ENCODE peak calls at places on chromosome 10, in eight cellular contexts. S, A, K, W, M, E, L and H are unnamed samples.

GRCh38 chr10:124743188-124744046 is 761 bp downstream of the FAM53B start:
- DNase-seq in S (no peak), E (no peak), W (peak; percentile 35), K (peak; percentile 11), A (no peak), L (no peak), M (peak; percentile 45), H (no peak)

GRCh38 chr10:51698473-51699063 is 827 bp downstream of the CSTF2T start:
- DNase-seq in M (no peak), E (no peak), A (no peak), L (no peak), K (no peak), W (no peak), S (no peak), H (no peak)

GRCh38 chr10:44047361-44047760 is 337.5 kb downstream of the CXCL12 start:
- DNase-seq in W (no peak), K (no peak), M (no peak), L (no peak), S (no peak), A (no peak), E (no peak), H (no peak)

GRCh38 chr10:63760034-63760707 is 239.0 kb downstream of the REEP3 start:
- DNase-seq in S (no peak), L (no peak), A (no peak), W (no peak), K (no peak), E (no peak), M (no peak), H (peak; percentile 30)

GRCh38 chr10:69045441-69046300 is 42.2 kb upstream of the SRGN start:
- DNase-seq in M (no peak), E (no peak), A (no peak), W (no peak), S (no peak), K (no peak), L (no peak), H (no peak)

GRCh38 chr10:28328346-28328745 is 25.5 kb upstream of the MPP7 start:
- DNase-seq in E (no peak), A (no peak), K (no peak), S (no peak), W (no peak), L (no peak), M (no peak), H (no peak)

GRCh38 chr10:77872151-77872946 is 54.2 kb downstream of the DLG5 start:
- DNase-seq in E (no peak), W (no peak), M (no peak), S (no peak), L (no peak), A (no peak), K (no peak), H (peak; percentile 33)

GRCh38 chr10:86298501-86299001 is 68.0 kb downstream of the GRID1 start:
- DNase-seq in M (no peak), W (no peak), A (no peak), K (no peak), S (no peak), E (no peak), L (no peak), H (no peak)

GRCh38 chr10:122568551-122568950 is 8.0 kb downstream of the DMBT1 start:
- DNase-seq in S (no peak), K (no peak), M (no peak), E (no peak), A (no peak), W (no peak), L (no peak), H (no peak)

GRCh38 chr10:3783721-3784432 is 1.1 kb downstream of the KLF6 start:
- DNase-seq in E (no peak), M (peak; percentile 79), L (no peak), K (no peak), W (peak; percentile 75), A (peak; percentile 81), S (peak; percentile 72), H (no peak)

GRCh38 chr10:33143160-33143728 is 185.2 kb upstream of the ITGB1 start:
- DNase-seq in L (no peak), M (no peak), A (no peak), W (no peak), S (no peak), K (peak; percentile 60), E (no peak), H (peak; percentile 86)

GRCh38 chr10:69883256-69883655 is 81.5 kb downstream of the COL13A1 start:
- DNase-seq in A (no peak), L (no peak), K (no peak), M (no peak), W (no peak), E (no peak), S (peak; percentile 77), H (no peak)

GRCh38 chr10:481636-482035 is 207.8 kb downstream of the DIP2C start:
- DNase-seq in M (no peak), L (no peak), E (no peak), A (no peak), K (no peak), S (no peak), W (no peak), H (no peak)

GRCh38 chr10:125093199-125093841 is 67.0 kb downstream of the CTBP2 start:
- DNase-seq in S (peak; percentile 25), K (peak; percentile 15), W (no peak), L (no peak), E (no peak), A (peak; percentile 66), M (no peak), H (peak; percentile 69)

GRCh38 chr10:114618722-114619121 is 39.4 kb downstream of the ABLIM1 start:
- DNase-seq in M (no peak), A (no peak), W (no peak), K (no peak), S (no peak), L (no peak), E (no peak), H (no peak)

GRCh38 chr10:23368816-23369640 is 24.4 kb upstream of the C10orf67 start:
- DNase-seq in E (no peak), A (no peak), L (no peak), M (no peak), S (no peak), W (no peak), K (no peak), H (no peak)